ENCODE peak calls at places on chromosome 17, in eight cellular contexts. A, B, Z, D, Y, I, H and R are unnamed samples.

GRCh38 chr17:48051706-48052486 is 3.7 kb downstream of the NFE2L1 start:
- DNase-seq in A (no peak), B (peak; percentile 92), Z (peak; percentile 85), D (peak; percentile 83), Y (peak; percentile 98), I (peak; percentile 90), H (peak; percentile 50), R (peak; percentile 57)

GRCh38 chr17:4130715-4131114 is 12.1 kb downstream of the ZZEF1 start:
- DNase-seq in A (peak; percentile 79), B (peak; percentile 61), Z (peak; percentile 6), D (peak; percentile 77), Y (peak; percentile 12), I (peak; percentile 76), H (peak; percentile 53), R (no peak)

GRCh38 chr17:50181155-50181554 is 15.3 kb downstream of the SGCA start:
- DNase-seq in A (no peak), B (no peak), Z (no peak), D (peak; percentile 16), Y (no peak), I (no peak), H (no peak), R (no peak)

GRCh38 chr17:73393962-73394361 is 82.2 kb upstream of the CDC42EP4 start:
- DNase-seq in A (no peak), B (no peak), Z (peak; percentile 13), D (peak; percentile 14), Y (no peak), I (peak; percentile 40), H (no peak), R (no peak)

GRCh38 chr17:21209511-21210175 is 4.3 kb downstream of the TMEM11 start:
- DNase-seq in A (no peak), B (peak; percentile 78), Z (no peak), D (no peak), Y (no peak), I (no peak), H (peak; percentile 77), R (no peak)

GRCh38 chr17:78628547-78629435 is 51.6 kb upstream of the DNAH17 start:
- DNase-seq in A (no peak), B (no peak), Z (no peak), D (no peak), Y (no peak), I (no peak), H (no peak), R (no peak)

GRCh38 chr17:67194134-67194533 is 50.9 kb downstream of the HELZ start:
- DNase-seq in A (no peak), B (peak; percentile 88), Z (no peak), D (peak; percentile 12), Y (peak; percentile 48), I (no peak), H (no peak), R (no peak)

GRCh38 chr17:64155090-64155630 is 25.2 kb upstream of the ERN1 start:
- DNase-seq in A (no peak), B (no peak), Z (no peak), D (no peak), Y (no peak), I (no peak), H (no peak), R (no peak)

GRCh38 chr17:263271-263670 is 81.8 kb upstream of the DOC2B start:
- DNase-seq in A (no peak), B (no peak), Z (no peak), D (no peak), Y (no peak), I (no peak), H (no peak), R (no peak)

GRCh38 chr17:55266958-55267688 is 2.4 kb downstream of the HLF start:
- DNase-seq in A (no peak), B (no peak), Z (no peak), D (peak; percentile 23), Y (no peak), I (no peak), H (no peak), R (no peak)

GRCh38 chr17:74274060-74274702 is at the start of gene DNAI2:
- DNase-seq in A (no peak), B (no peak), Z (no peak), D (no peak), Y (no peak), I (no peak), H (peak; percentile 35), R (no peak)

GRCh38 chr17:45666641-45667040 is 117.5 kb upstream of the CRHR1 start:
- DNase-seq in A (no peak), B (no peak), Z (no peak), D (no peak), Y (no peak), I (no peak), H (no peak), R (no peak)

GRCh38 chr17:3980381-3980975 is 16.2 kb upstream of the ATP2A3 start:
- DNase-seq in A (no peak), B (no peak), Z (no peak), D (no peak), Y (no peak), I (no peak), H (no peak), R (no peak)

GRCh38 chr17:81483085-81483861 is 29.3 kb downstream of the ACTG1 start:
- DNase-seq in A (no peak), B (no peak), Z (no peak), D (no peak), Y (peak; percentile 41), I (no peak), H (peak; percentile 43), R (no peak)

GRCh38 chr17:61720016-61720795 is 129.2 kb upstream of the NACA2 start:
- DNase-seq in A (no peak), B (no peak), Z (peak; percentile 5), D (peak; percentile 15), Y (peak; percentile 2), I (peak; percentile 5), H (no peak), R (no peak)

GRCh38 chr17:21458036-21458435 is 81.9 kb downstream of the KCNJ12 start:
- DNase-seq in A (no peak), B (no peak), Z (peak; percentile 29), D (no peak), Y (no peak), I (no peak), H (no peak), R (no peak)

GRCh38 chr17:44981221-44981968 is 13.3 kb upstream of the C1QL1 start:
- DNase-seq in A (peak; percentile 21), B (peak; percentile 13), Z (peak; percentile 91), D (peak; percentile 76), Y (peak; percentile 47), I (peak; percentile 81), H (no peak), R (peak; percentile 27)

GRCh38 chr17:31510273-31511175 is 119.0 kb downstream of the RAB11FIP4 start:
- DNase-seq in A (no peak), B (no peak), Z (no peak), D (peak; percentile 26), Y (no peak), I (no peak), H (no peak), R (no peak)

GRCh38 chr17:12409082-12409481 is 256.6 kb upstream of the MYOCD start:
- DNase-seq in A (no peak), B (no peak), Z (no peak), D (no peak), Y (no peak), I (no peak), H (no peak), R (no peak)

GRCh38 chr17:48760411-48760810 is 31.9 kb upstream of the HOXB13 start:
- DNase-seq in A (no peak), B (no peak), Z (no peak), D (no peak), Y (no peak), I (no peak), H (peak; percentile 70), R (no peak)

GRCh38 chr17:5049314-5049819 is 14.1 kb upstream of the SLC52A1 start:
- DNase-seq in A (no peak), B (peak; percentile 27), Z (no peak), D (peak; percentile 36), Y (no peak), I (no peak), H (peak; percentile 46), R (no peak)

GRCh38 chr17:15883617-15884111 is 61.3 kb upstream of the ADORA2B start:
- DNase-seq in A (peak; percentile 67), B (peak; percentile 55), Z (peak; percentile 91), D (peak; percentile 73), Y (peak; percentile 64), I (peak; percentile 92), H (no peak), R (peak; percentile 52)

GRCh38 chr17:62870581-62870964 is 62.5 kb upstream of the MARCHF10 start:
- DNase-seq in A (no peak), B (peak; percentile 16), Z (no peak), D (no peak), Y (no peak), I (no peak), H (no peak), R (no peak)

GRCh38 chr17:43025766-43026537 is 921 bp downstream of the RND2 start:
- DNase-seq in A (no peak), B (no peak), Z (no peak), D (no peak), Y (no peak), I (no peak), H (no peak), R (no peak)
- H3K4me3 ChIP-seq in A (peak overlapping the region; percentile 62), B (no peak overlapping the region), Z (no peak overlapping the region), D (no peak overlapping the region), Y (no peak overlapping the region), I (no peak overlapping the region), H (no peak overlapping the region), R (no peak overlapping the region)

GRCh38 chr17:7429722-7430121 is 1.1 kb downstream of the SPEM3 start:
- DNase-seq in A (no peak), B (no peak), Z (no peak), D (no peak), Y (no peak), I (no peak), H (no peak), R (no peak)
- TF ChIP-seq CTCF in A (no peak), B (no peak), Z (no peak), D (no peak), Y (no peak), I (no peak), H (no peak), R (no peak)

GRCh38 chr17:40327735-40328385 is 18.9 kb downstream of the RARA start:
- DNase-seq in A (no peak), B (no peak), Z (peak; percentile 42), D (peak; percentile 48), Y (peak; percentile 59), I (no peak), H (no peak), R (no peak)
- H3K4me3 ChIP-seq in A (no peak overlapping the region), B (no peak overlapping the region), Z (no peak overlapping the region), D (no peak overlapping the region), Y (no peak overlapping the region), I (no peak overlapping the region), H (no peak overlapping the region), R (no peak overlapping the region)

GRCh38 chr17:77330602-77331081 is 189.9 kb downstream of the SEC14L1 start:
- DNase-seq in A (no peak), B (no peak), Z (no peak), D (no peak), Y (no peak), I (no peak), H (no peak), R (no peak)

GRCh38 chr17:77332981-77333685 is 192.4 kb downstream of the SEC14L1 start:
- DNase-seq in A (peak; percentile 96), B (peak; percentile 96), Z (peak; percentile 86), D (peak; percentile 95), Y (peak; percentile 72), I (peak; percentile 98), H (no peak), R (peak; percentile 88)

GRCh38 chr17:77332034-77332971 is 191.5 kb downstream of the SEC14L1 start:
- DNase-seq in A (no peak), B (no peak), Z (no peak), D (no peak), Y (no peak), I (peak; percentile 53), H (peak; percentile 26), R (no peak)

GRCh38 chr17:77329741-77330531 is 189.2 kb downstream of the SEC14L1 start:
- DNase-seq in A (no peak), B (no peak), Z (no peak), D (no peak), Y (no peak), I (no peak), H (peak; percentile 14), R (no peak)

GRCh38 chr17:77331161-77331864 is 190.5 kb downstream of the SEC14L1 start:
- DNase-seq in A (no peak), B (peak; percentile 86), Z (peak; percentile 89), D (peak; percentile 95), Y (peak; percentile 91), I (peak; percentile 87), H (peak; percentile 95), R (no peak)
- TF ChIP-seq CTCF in A (peak; percentile 82), B (peak; percentile 90), Z (peak; percentile 78), D (peak; percentile 80), Y (peak; percentile 95), I (peak; percentile 89), H (peak; percentile 96), R (peak; percentile 96)